ENCODE peak calls at places on chromosomes 6 and 20, in six cellular contexts. H, S, D, N, A and F are unnamed samples.
A peak's percentile ranks its signal among the peaks of the same experiment; 100 is the strongest.

GRCh38 chr6:134503542-134504281 is 185.8 kb upstream of the SGK1 start:
- DNase-seq in H (no peak), A (no peak), S (no peak), N (no peak), D (no peak), F (no peak)

GRCh38 chr20:21397341-21398108 is at the start of gene NKX2-4:
- DNase-seq in A (no peak), D (no peak), N (no peak), S (no peak), H (no peak), F (no peak)

GRCh38 chr6:47897233-47897632 is 115.4 kb downstream of the OPN5 start:
- DNase-seq in H (no peak), S (no peak), D (no peak), N (no peak), A (no peak), F (no peak)

GRCh38 chr20:25090492-25091429 is 8.8 kb upstream of the VSX1 start:
- DNase-seq in N (no peak), S (peak; percentile 100), A (no peak), D (no peak), H (peak; percentile 24), F (peak; percentile 80)

GRCh38 chr6:16331328-16332174 is 93.2 kb downstream of the GMPR start:
- DNase-seq in H (peak; percentile 72), N (peak; percentile 74), D (peak; percentile 90), A (no peak), S (peak; percentile 54), F (peak; percentile 68)

GRCh38 chr6:20246107-20246506 is 33.8 kb upstream of the MBOAT1 start:
- DNase-seq in N (no peak), D (no peak), H (no peak), A (no peak), S (no peak), F (no peak)

GRCh38 chr6:125469915-125470314 is 168.1 kb upstream of the HDDC2 start:
- DNase-seq in S (no peak), D (no peak), A (no peak), H (no peak), N (no peak), F (no peak)

GRCh38 chr20:760751-761417 is 7.4 kb downstream of the SLC52A3 start:
- DNase-seq in S (peak; percentile 34), H (peak; percentile 30), D (peak; percentile 83), A (no peak), N (no peak), F (peak; percentile 36)

GRCh38 chr6:139659196-139659595 is 284.7 kb upstream of the CITED2 start:
- DNase-seq in H (no peak), D (no peak), N (no peak), S (no peak), A (no peak), F (no peak)